ENCODE peak calls at places on chromosome 11, in eight cellular contexts. W is T-cell; V is iris pigment epithelial cell; S is IMR-90; E is substantia nigra; P is effector memory CD4-positive, alpha-beta T cell; L is left colon; Q is AG09309. Z is an unnamed sample.

GRCh38 chr11:65718964-65719492 is 1.6 kb downstream of the RNASEH2C start:
- DNase-seq in P (no peak), E (no peak), S (peak; percentile 12), V (peak; percentile 32), L (peak; percentile 22), W (no peak), Q (no peak), Z (peak; percentile 28)

GRCh38 chr11:57315491-57315890 is 9.3 kb downstream of the TNKS1BP1 start:
- DNase-seq in E (no peak), V (peak; percentile 56), P (no peak), Q (no peak), S (peak; percentile 61), W (peak; percentile 21), L (no peak), Z (no peak)

GRCh38 chr11:45234306-45235006 is 51.7 kb downstream of the SYT13 start:
- DNase-seq in S (no peak), Q (no peak), E (no peak), P (no peak), V (no peak), L (no peak), W (no peak), Z (no peak)

GRCh38 chr11:85680897-85681296 is 5.1 kb downstream of the CCDC89 start:
- DNase-seq in E (no peak), S (no peak), Q (no peak), W (no peak), P (no peak), V (no peak), L (no peak), Z (no peak)

GRCh38 chr11:120131941-120132644 is 5.8 kb downstream of the TRIM29 start:
- DNase-seq in L (peak; percentile 61), W (no peak), Q (no peak), E (no peak), V (no peak), S (no peak), P (no peak), Z (no peak)

GRCh38 chr11:63901660-63902059 is 15.3 kb downstream of the RCOR2 start:
- DNase-seq in E (no peak), P (no peak), W (no peak), V (peak; percentile 34), L (no peak), Q (no peak), S (peak; percentile 30), Z (peak; percentile 46)

GRCh38 chr11:45260047-45260446 is 26.1 kb downstream of the SYT13 start:
- DNase-seq in S (no peak), P (no peak), V (no peak), L (no peak), Q (no peak), W (no peak), E (no peak), Z (no peak)

GRCh38 chr11:58784995-58785394 is 53.3 kb upstream of the GLYAT start:
- DNase-seq in V (no peak), L (no peak), S (no peak), Q (no peak), W (no peak), P (no peak), E (no peak), Z (no peak)

GRCh38 chr11:31825453-31826391 is 14.6 kb upstream of the PAX6 start:
- DNase-seq in V (no peak), S (no peak), E (no peak), P (no peak), L (no peak), Q (no peak), W (no peak), Z (no peak)